ENCODE peak calls at places on chromosomes 12 and 14, in nine cellular contexts. F is cardiac fibroblast; Z is A549; A is stimulated activated naive CD8-positive, alpha-beta T cell treated with anti-CD3 and anti-CD28 coated beads, Interleukin-15, Interleukin-2, amounts not matched to agents 100 U/mL and 50 U/mL, for 24 hours; O is HEK293T; N is Daoy; L is effector memory CD8-positive, alpha-beta T cell; T is stimulated activated CD4-positive, alpha-beta T cell treated with anti-CD3 and anti-CD28 coated beads, Interleukin-4, amount 100 ng/mL, for 1 hour; S is anterior cingulate cortex. U is an unnamed sample.

GRCh38 chr14:102530828-102531478 is 21.4 kb upstream of the ANKRD9 start:
- DNase-seq in Z (no peak), T (no peak), F (no peak), N (no peak), A (no peak), L (no peak), O (no peak), S (no peak), U (no peak)

GRCh38 chr12:129109174-129110001 is 256.1 kb downstream of the GLT1D1 start:
- DNase-seq in Z (no peak), F (no peak), O (no peak), L (no peak), N (no peak), A (no peak), T (no peak), S (no peak), U (no peak)

GRCh38 chr12:13103391-13104033 is at the start of gene GSG1:
- DNase-seq in L (no peak), Z (no peak), O (no peak), F (no peak), T (no peak), A (peak; percentile 30), S (no peak), N (no peak), U (peak; percentile 30)

GRCh38 chr12:32270818-32271710 is 128.3 kb upstream of the FGD4 start:
- DNase-seq in N (no peak), Z (peak; percentile 78), O (no peak), L (no peak), S (no peak), A (no peak), F (peak; percentile 31), T (no peak), U (peak; percentile 43)

GRCh38 chr12:58728397-58728796 is 191.9 kb downstream of the LRIG3 start:
- DNase-seq in Z (peak; percentile 37), T (no peak), F (no peak), O (no peak), N (no peak), L (no peak), A (no peak), S (no peak), U (peak; percentile 44)

GRCh38 chr14:101736585-101736984 is 24.9 kb upstream of the PPP2R5C start:
- DNase-seq in L (no peak), O (no peak), N (no peak), A (no peak), F (no peak), Z (no peak), T (no peak), S (no peak), U (no peak)

GRCh38 chr12:58310368-58310767 is 369.0 kb downstream of the ATP23 start:
- DNase-seq in Z (peak; percentile 72), F (peak; percentile 56), L (no peak), T (no peak), N (peak; percentile 42), S (no peak), O (no peak), A (no peak), U (peak; percentile 79)

GRCh38 chr12:64618953-64619590 is 8.8 kb downstream of the RASSF3 start:
- DNase-seq in O (no peak), A (no peak), Z (no peak), L (no peak), S (no peak), T (no peak), N (no peak), F (peak; percentile 71), U (peak; percentile 40)

GRCh38 chr14:74299061-74299545 is 3.6 kb downstream of the ABCD4 start:
- DNase-seq in Z (no peak), S (no peak), O (no peak), A (no peak), F (peak; percentile 22), N (peak; percentile 80), T (no peak), L (no peak), U (peak; percentile 45)

GRCh38 chr12:57549909-57550627 is at the start of gene KIF5A:
- DNase-seq in L (peak; percentile 33), A (peak; percentile 78), S (peak; percentile 21), T (peak; percentile 62), N (peak; percentile 61), O (peak; percentile 83), F (no peak), Z (no peak), U (peak; percentile 18)

GRCh38 chr12:99192489-99192888 is 455.1 kb upstream of the GARIN6 start:
- DNase-seq in O (no peak), Z (no peak), L (no peak), A (no peak), F (no peak), N (no peak), S (no peak), T (no peak), U (no peak)

U was measured in M059J.